ENCODE peak calls at places on chromosomes 3 and 15, in seven cellular contexts. One of them, this sample, is unnamed.

GRCh38 chr15:38894260-38894948 is 329.8 kb upstream of the RASGRP1 start:
- DNase-seq in M059J: peak; percentile 98
- DNase-seq in anterior cingulate cortex: no peak
- DNase-seq in left ventricle myocardium inferior: no peak
- DNase-seq in HepG2: no peak
- DNase-seq in fibroblast of the aortic adventitia: peak; percentile 95
- DNase-seq in NCI-H2029 treated with DMSO at 0.1 percent for 48 hours: no peak
- DNase-seq in this sample: no peak

GRCh38 chr15:63435416-63435815 is 53.8 kb upstream of the CA12 start:
- DNase-seq in M059J: no peak
- DNase-seq in anterior cingulate cortex: no peak
- DNase-seq in left ventricle myocardium inferior: no peak
- DNase-seq in HepG2: no peak
- DNase-seq in fibroblast of the aortic adventitia: no peak
- DNase-seq in NCI-H2029 treated with DMSO at 0.1 percent for 48 hours: no peak
- DNase-seq in this sample: no peak

GRCh38 chr3:139534992-139535879 is 4.3 kb downstream of the RBP1 start:
- DNase-seq in M059J: peak; percentile 90
- DNase-seq in anterior cingulate cortex: no peak
- DNase-seq in left ventricle myocardium inferior: peak; percentile 80
- DNase-seq in HepG2: peak; percentile 44
- DNase-seq in fibroblast of the aortic adventitia: peak; percentile 97
- DNase-seq in NCI-H2029 treated with DMSO at 0.1 percent for 48 hours: no peak
- DNase-seq in this sample: no peak

GRCh38 chr3:33372218-33373081 is 67.8 kb downstream of the UBP1 start:
- DNase-seq in M059J: peak; percentile 74
- DNase-seq in anterior cingulate cortex: no peak
- DNase-seq in left ventricle myocardium inferior: no peak
- DNase-seq in HepG2: no peak
- DNase-seq in fibroblast of the aortic adventitia: peak; percentile 78
- DNase-seq in NCI-H2029 treated with DMSO at 0.1 percent for 48 hours: peak; percentile 40
- DNase-seq in this sample: peak; percentile 51

GRCh38 chr3:131349946-131350347 is 31.6 kb upstream of the NUDT16 start:
- DNase-seq in M059J: peak; percentile 94
- DNase-seq in anterior cingulate cortex: no peak
- DNase-seq in left ventricle myocardium inferior: peak; percentile 35
- DNase-seq in HepG2: no peak
- DNase-seq in fibroblast of the aortic adventitia: peak; percentile 90
- DNase-seq in NCI-H2029 treated with DMSO at 0.1 percent for 48 hours: no peak
- DNase-seq in this sample: no peak

GRCh38 chr3:52350436-52350835 is 34.3 kb downstream of the DNAH1 start:
- DNase-seq in M059J: no peak
- DNase-seq in anterior cingulate cortex: no peak
- DNase-seq in left ventricle myocardium inferior: no peak
- DNase-seq in HepG2: no peak
- DNase-seq in fibroblast of the aortic adventitia: no peak
- DNase-seq in NCI-H2029 treated with DMSO at 0.1 percent for 48 hours: no peak
- DNase-seq in this sample: no peak

GRCh38 chr3:23865595-23866396 is 51.0 kb downstream of the NKIRAS1 start:
- DNase-seq in M059J: peak; percentile 75
- DNase-seq in anterior cingulate cortex: no peak
- DNase-seq in left ventricle myocardium inferior: no peak
- DNase-seq in HepG2: peak; percentile 65
- DNase-seq in fibroblast of the aortic adventitia: no peak
- DNase-seq in NCI-H2029 treated with DMSO at 0.1 percent for 48 hours: peak; percentile 89
- DNase-seq in this sample: no peak

GRCh38 chr3:138332472-138333073 is 2.9 kb upstream of the NME9 start:
- DNase-seq in M059J: peak; percentile 61
- DNase-seq in anterior cingulate cortex: no peak
- DNase-seq in left ventricle myocardium inferior: no peak
- DNase-seq in HepG2: peak; percentile 48
- DNase-seq in fibroblast of the aortic adventitia: peak; percentile 69
- DNase-seq in NCI-H2029 treated with DMSO at 0.1 percent for 48 hours: no peak
- DNase-seq in this sample: no peak

GRCh38 chr3:42123012-42123581 is 31.9 kb downstream of the TRAK1 start:
- DNase-seq in M059J: no peak
- DNase-seq in anterior cingulate cortex: no peak
- DNase-seq in left ventricle myocardium inferior: no peak
- DNase-seq in HepG2: no peak
- DNase-seq in fibroblast of the aortic adventitia: no peak
- DNase-seq in NCI-H2029 treated with DMSO at 0.1 percent for 48 hours: no peak
- DNase-seq in this sample: no peak

GRCh38 chr3:46944191-46944590 is 32.4 kb downstream of the CCDC12 start:
- DNase-seq in M059J: no peak
- DNase-seq in anterior cingulate cortex: no peak
- DNase-seq in left ventricle myocardium inferior: no peak
- DNase-seq in HepG2: peak; percentile 39
- DNase-seq in fibroblast of the aortic adventitia: no peak
- DNase-seq in NCI-H2029 treated with DMSO at 0.1 percent for 48 hours: no peak
- DNase-seq in this sample: no peak

GRCh38 chr3:153163349-153164008 is 1.5 kb downstream of the RAP2B start:
- DNase-seq in M059J: peak; percentile 66
- DNase-seq in anterior cingulate cortex: no peak
- DNase-seq in left ventricle myocardium inferior: no peak
- DNase-seq in HepG2: no peak
- DNase-seq in fibroblast of the aortic adventitia: peak; percentile 51
- DNase-seq in NCI-H2029 treated with DMSO at 0.1 percent for 48 hours: no peak
- DNase-seq in this sample: no peak

GRCh38 chr3:156727519-156728205 is 53.3 kb downstream of the TIPARP start:
- DNase-seq in M059J: peak; percentile 49
- DNase-seq in anterior cingulate cortex: no peak
- DNase-seq in left ventricle myocardium inferior: no peak
- DNase-seq in HepG2: no peak
- DNase-seq in fibroblast of the aortic adventitia: no peak
- DNase-seq in NCI-H2029 treated with DMSO at 0.1 percent for 48 hours: peak; percentile 9
- DNase-seq in this sample: no peak

GRCh38 chr15:33551860-33552259 is 241.1 kb downstream of the RYR3 start:
- DNase-seq in M059J: no peak
- DNase-seq in anterior cingulate cortex: no peak
- DNase-seq in left ventricle myocardium inferior: no peak
- DNase-seq in HepG2: no peak
- DNase-seq in fibroblast of the aortic adventitia: no peak
- DNase-seq in NCI-H2029 treated with DMSO at 0.1 percent for 48 hours: no peak
- DNase-seq in this sample: no peak

GRCh38 chr3:127133971-127134370 is 59.0 kb upstream of the PRR23E start:
- DNase-seq in M059J: no peak
- DNase-seq in anterior cingulate cortex: no peak
- DNase-seq in left ventricle myocardium inferior: no peak
- DNase-seq in HepG2: no peak
- DNase-seq in fibroblast of the aortic adventitia: no peak
- DNase-seq in NCI-H2029 treated with DMSO at 0.1 percent for 48 hours: no peak
- DNase-seq in this sample: no peak

GRCh38 chr3:99945328-99945995 is 127.8 kb downstream of the CMSS1 start:
- DNase-seq in M059J: peak; percentile 79
- DNase-seq in anterior cingulate cortex: no peak
- DNase-seq in left ventricle myocardium inferior: no peak
- DNase-seq in HepG2: no peak
- DNase-seq in fibroblast of the aortic adventitia: peak; percentile 41
- DNase-seq in NCI-H2029 treated with DMSO at 0.1 percent for 48 hours: peak; percentile 47
- DNase-seq in this sample: no peak

GRCh38 chr15:40549894-40550293 is 14.9 kb downstream of the CCDC32 start:
- DNase-seq in M059J: no peak
- DNase-seq in anterior cingulate cortex: no peak
- DNase-seq in left ventricle myocardium inferior: peak; percentile 86
- DNase-seq in HepG2: no peak
- DNase-seq in fibroblast of the aortic adventitia: no peak
- DNase-seq in NCI-H2029 treated with DMSO at 0.1 percent for 48 hours: peak; percentile 11
- DNase-seq in this sample: no peak

GRCh38 chr3:39639344-39640236 is 169.8 kb upstream of the MYRIP start:
- DNase-seq in M059J: peak; percentile 93
- DNase-seq in anterior cingulate cortex: no peak
- DNase-seq in left ventricle myocardium inferior: no peak
- DNase-seq in HepG2: peak; percentile 40
- DNase-seq in fibroblast of the aortic adventitia: peak; percentile 93
- DNase-seq in NCI-H2029 treated with DMSO at 0.1 percent for 48 hours: no peak
- DNase-seq in this sample: no peak

GRCh38 chr3:79953591-79954105 is 185.8 kb upstream of the ROBO1 start:
- DNase-seq in M059J: no peak
- DNase-seq in anterior cingulate cortex: no peak
- DNase-seq in left ventricle myocardium inferior: no peak
- DNase-seq in HepG2: no peak
- DNase-seq in fibroblast of the aortic adventitia: no peak
- DNase-seq in NCI-H2029 treated with DMSO at 0.1 percent for 48 hours: no peak
- DNase-seq in this sample: no peak

GRCh38 chr3:190019840-190020239 is 100.9 kb downstream of the P3H2 start:
- DNase-seq in M059J: peak; percentile 48
- DNase-seq in anterior cingulate cortex: no peak
- DNase-seq in left ventricle myocardium inferior: no peak
- DNase-seq in HepG2: no peak
- DNase-seq in fibroblast of the aortic adventitia: no peak
- DNase-seq in NCI-H2029 treated with DMSO at 0.1 percent for 48 hours: no peak
- DNase-seq in this sample: no peak

This sample was measured in B cell.